ENCODE peak calls at places on chromosome 20, in four cellular contexts. One of them, this sample, is unnamed.
A peak's percentile ranks its signal among the peaks of the same experiment; 100 is the strongest.

GRCh38 chr20:38420232-38421085 is 14.7 kb downstream of the SNHG17 start:
- DNase-seq in AG04450: no peak
- DNase-seq in effector memory CD4-positive, alpha-beta T cell: no peak
- DNase-seq in adrenal gland: no peak
- DNase-seq in this sample: no peak

GRCh38 chr20:46837083-46837482 is 57.6 kb upstream of the EYA2 start:
- DNase-seq in AG04450: no peak
- DNase-seq in effector memory CD4-positive, alpha-beta T cell: no peak
- DNase-seq in adrenal gland: no peak
- DNase-seq in this sample: no peak

GRCh38 chr20:46351357-46352058 is 43.2 kb upstream of the CDH22 start:
- DNase-seq in AG04450: no peak
- DNase-seq in effector memory CD4-positive, alpha-beta T cell: no peak
- DNase-seq in adrenal gland: peak; percentile 44
- DNase-seq in this sample: no peak

GRCh38 chr20:46118481-46119020 is 437 bp downstream of the CD40 start:
- DNase-seq in AG04450: no peak
- DNase-seq in effector memory CD4-positive, alpha-beta T cell: no peak
- DNase-seq in adrenal gland: peak; percentile 25
- DNase-seq in this sample: no peak

GRCh38 chr20:25321262-25321831 is 69.3 kb downstream of the ABHD12 start:
- DNase-seq in AG04450: no peak
- DNase-seq in effector memory CD4-positive, alpha-beta T cell: no peak
- DNase-seq in adrenal gland: no peak
- DNase-seq in this sample: no peak

GRCh38 chr20:46992640-46993035 is 98.0 kb downstream of the EYA2 start:
- DNase-seq in AG04450: no peak
- DNase-seq in effector memory CD4-positive, alpha-beta T cell: no peak
- DNase-seq in adrenal gland: no peak
- DNase-seq in this sample: no peak

GRCh38 chr20:2946988-2947961 is 74.0 kb downstream of the PTPRA start:
- DNase-seq in AG04450: peak; percentile 15
- DNase-seq in effector memory CD4-positive, alpha-beta T cell: no peak
- DNase-seq in adrenal gland: no peak
- DNase-seq in this sample: peak; percentile 21

GRCh38 chr20:22389836-22390542 is 194.4 kb downstream of the FOXA2 start:
- DNase-seq in AG04450: no peak
- DNase-seq in effector memory CD4-positive, alpha-beta T cell: no peak
- DNase-seq in adrenal gland: no peak
- DNase-seq in this sample: no peak

GRCh38 chr20:16444056-16444777 is 129.0 kb downstream of the KIF16B start:
- DNase-seq in AG04450: no peak
- DNase-seq in effector memory CD4-positive, alpha-beta T cell: no peak
- DNase-seq in adrenal gland: peak; percentile 25
- DNase-seq in this sample: no peak

GRCh38 chr20:2089447-2089846 is 12.2 kb upstream of the STK35 start:
- DNase-seq in AG04450: no peak
- DNase-seq in effector memory CD4-positive, alpha-beta T cell: no peak
- DNase-seq in adrenal gland: no peak
- DNase-seq in this sample: no peak

GRCh38 chr20:47181056-47181862 is 175.2 kb downstream of the ZMYND8 start:
- DNase-seq in AG04450: peak; percentile 29
- DNase-seq in effector memory CD4-positive, alpha-beta T cell: no peak
- DNase-seq in adrenal gland: no peak
- DNase-seq in this sample: peak; percentile 23

GRCh38 chr20:34708621-34709043 is 4.5 kb downstream of the TP53INP2 start:
- DNase-seq in AG04450: no peak
- DNase-seq in effector memory CD4-positive, alpha-beta T cell: peak; percentile 15
- DNase-seq in adrenal gland: peak; percentile 54
- DNase-seq in this sample: no peak

GRCh38 chr20:38685271-38685670 is 39.0 kb upstream of the SLC32A1 start:
- DNase-seq in AG04450: no peak
- DNase-seq in effector memory CD4-positive, alpha-beta T cell: no peak
- DNase-seq in adrenal gland: no peak
- DNase-seq in this sample: no peak

GRCh38 chr20:1323256-1323655 is 5.7 kb downstream of the SDCBP2 start:
- DNase-seq in AG04450: no peak
- DNase-seq in effector memory CD4-positive, alpha-beta T cell: no peak
- DNase-seq in adrenal gland: no peak
- DNase-seq in this sample: no peak

GRCh38 chr20:47011984-47012383 is 117.3 kb downstream of the EYA2 start:
- DNase-seq in AG04450: no peak
- DNase-seq in effector memory CD4-positive, alpha-beta T cell: no peak
- DNase-seq in adrenal gland: no peak
- DNase-seq in this sample: no peak

GRCh38 chr20:46900826-46901225 is 6.2 kb downstream of the EYA2 start:
- DNase-seq in AG04450: no peak
- DNase-seq in effector memory CD4-positive, alpha-beta T cell: no peak
- DNase-seq in adrenal gland: no peak
- DNase-seq in this sample: no peak

GRCh38 chr20:46070215-46070910 is 19.4 kb downstream of the NCOA5 start:
- DNase-seq in AG04450: peak; percentile 41
- DNase-seq in effector memory CD4-positive, alpha-beta T cell: no peak
- DNase-seq in adrenal gland: no peak
- DNase-seq in this sample: no peak

GRCh38 chr20:37411408-37412306 is 65.7 kb downstream of the SRC start:
- DNase-seq in AG04450: no peak
- DNase-seq in effector memory CD4-positive, alpha-beta T cell: no peak
- DNase-seq in adrenal gland: no peak
- DNase-seq in this sample: no peak
- H3K4me3 ChIP-seq in AG04450: peak overlapping the region; percentile 63
- H3K4me3 ChIP-seq in effector memory CD4-positive, alpha-beta T cell: peak overlapping the region; percentile 30
- H3K4me3 ChIP-seq in adrenal gland: no peak overlapping the region
- H3K4me3 ChIP-seq in this sample: peak overlapping the region; percentile 38

GRCh38 chr20:59028812-59029211 is 3.3 kb downstream of the ATP5F1E start:
- DNase-seq in AG04450: no peak
- DNase-seq in effector memory CD4-positive, alpha-beta T cell: no peak
- DNase-seq in adrenal gland: no peak
- DNase-seq in this sample: no peak
- H3K4me3 ChIP-seq in AG04450: peak overlapping the region; percentile 38
- H3K4me3 ChIP-seq in effector memory CD4-positive, alpha-beta T cell: no peak overlapping the region
- H3K4me3 ChIP-seq in adrenal gland: no peak overlapping the region
- H3K4me3 ChIP-seq in this sample: peak overlapping the region; percentile 29

DNA sequence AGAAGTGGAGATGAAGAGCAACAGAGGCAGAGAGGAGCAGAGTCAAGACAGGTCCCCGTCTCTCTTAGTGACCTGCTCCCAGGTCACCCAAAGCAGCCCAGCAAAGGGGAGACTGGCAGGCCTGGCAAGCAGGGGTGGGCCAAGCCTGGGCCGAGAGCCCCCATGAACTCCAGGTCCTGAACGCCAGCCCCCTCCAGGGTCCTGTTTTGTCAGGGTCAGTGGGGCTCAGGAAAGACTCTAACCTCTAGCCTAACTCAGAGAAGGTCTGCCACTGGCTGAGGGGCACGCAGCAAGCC is 1.2 kb downstream of the NECAB3 start:
- DNase-seq in AG04450: no peak
- DNase-seq in effector memory CD4-positive, alpha-beta T cell: no peak
- DNase-seq in adrenal gland: no peak
- DNase-seq in this sample: no peak
- H3K4me3 ChIP-seq in AG04450: peak overlapping the region; percentile 69
- H3K4me3 ChIP-seq in effector memory CD4-positive, alpha-beta T cell: no peak overlapping the region
- H3K4me3 ChIP-seq in adrenal gland: no peak overlapping the region
- H3K4me3 ChIP-seq in this sample: peak overlapping the region; percentile 71

GRCh38 chr20:42749548-42749947 is 440.2 kb downstream of the PTPRT start:
- DNase-seq in AG04450: no peak
- DNase-seq in effector memory CD4-positive, alpha-beta T cell: no peak
- DNase-seq in adrenal gland: no peak
- DNase-seq in this sample: no peak
- H3K4me3 ChIP-seq in AG04450: no peak overlapping the region
- H3K4me3 ChIP-seq in effector memory CD4-positive, alpha-beta T cell: no peak overlapping the region
- H3K4me3 ChIP-seq in adrenal gland: no peak overlapping the region
- H3K4me3 ChIP-seq in this sample: no peak overlapping the region

DNA sequence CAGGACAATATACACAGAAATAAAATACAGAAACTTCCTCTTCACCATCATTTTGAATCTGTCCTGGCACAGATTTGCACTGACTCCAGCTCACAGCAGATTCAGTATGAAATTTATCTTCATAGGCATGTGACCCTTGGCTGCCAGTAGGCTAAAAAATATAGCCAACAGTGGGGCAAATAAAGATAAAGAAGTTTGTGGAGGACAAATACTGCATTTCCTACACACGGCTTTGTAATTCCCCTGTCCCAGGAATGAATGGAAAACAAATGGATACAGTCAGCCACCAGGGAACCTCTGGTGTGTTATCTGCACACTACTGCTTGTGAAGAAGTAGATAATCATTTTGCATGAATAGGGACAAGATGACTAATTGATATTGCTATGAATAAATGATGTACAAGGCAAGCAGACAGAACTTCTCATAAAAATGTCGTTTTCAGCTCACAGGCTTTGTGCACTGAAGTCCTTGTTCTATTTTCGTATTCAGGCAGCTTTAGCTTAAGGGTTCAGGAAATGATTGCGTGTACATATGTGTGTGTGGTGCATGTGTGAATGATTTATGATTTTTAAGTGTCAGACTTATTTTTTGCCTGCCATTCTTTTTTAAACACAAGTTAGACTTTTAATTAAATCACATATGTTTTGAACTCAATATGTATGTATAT is 543.7 kb upstream of the JAG1 start:
- DNase-seq in AG04450: no peak
- DNase-seq in effector memory CD4-positive, alpha-beta T cell: no peak
- DNase-seq in adrenal gland: no peak
- DNase-seq in this sample: no peak
- H3K4me3 ChIP-seq in AG04450: no peak overlapping the region
- H3K4me3 ChIP-seq in effector memory CD4-positive, alpha-beta T cell: no peak overlapping the region
- H3K4me3 ChIP-seq in adrenal gland: no peak overlapping the region
- H3K4me3 ChIP-seq in this sample: no peak overlapping the region

GRCh38 chr20:52217689-52218395 is 26.3 kb upstream of the ZFP64 start:
- DNase-seq in AG04450: no peak
- DNase-seq in effector memory CD4-positive, alpha-beta T cell: no peak
- DNase-seq in adrenal gland: no peak
- DNase-seq in this sample: no peak
- H3K4me3 ChIP-seq in AG04450: no peak overlapping the region
- H3K4me3 ChIP-seq in effector memory CD4-positive, alpha-beta T cell: no peak overlapping the region
- H3K4me3 ChIP-seq in adrenal gland: no peak overlapping the region
- H3K4me3 ChIP-seq in this sample: no peak overlapping the region

GRCh38 chr20:63537525-63538203 is 488 bp upstream of the PTK6 start:
- DNase-seq in AG04450: peak; percentile 81
- DNase-seq in effector memory CD4-positive, alpha-beta T cell: peak; percentile 91
- DNase-seq in adrenal gland: peak; percentile 78
- DNase-seq in this sample: peak; percentile 58
- H3K4me3 ChIP-seq in AG04450: peak overlapping the region; percentile 46
- H3K4me3 ChIP-seq in effector memory CD4-positive, alpha-beta T cell: peak overlapping the region; percentile 40
- H3K4me3 ChIP-seq in adrenal gland: no peak overlapping the region
- H3K4me3 ChIP-seq in this sample: peak overlapping the region; percentile 26

DNA sequence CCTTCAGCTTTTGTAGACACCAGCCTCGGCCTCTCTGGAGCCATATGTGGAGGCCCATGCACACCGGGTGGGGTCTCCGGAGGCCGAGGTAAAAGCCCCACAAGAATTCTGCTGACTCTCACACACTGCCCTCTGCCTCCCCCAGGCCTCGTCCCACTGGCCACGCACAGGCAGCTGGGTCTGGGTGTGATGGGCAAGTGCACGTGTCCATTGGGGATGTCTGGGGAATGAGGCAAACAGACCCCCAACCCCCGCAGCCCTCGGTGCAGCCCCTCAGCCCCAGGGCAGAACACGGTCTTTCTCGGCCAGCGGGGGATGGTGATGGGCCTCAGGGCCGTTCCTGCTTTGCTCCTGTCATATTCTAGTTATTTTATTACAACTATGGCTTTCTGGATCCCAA is 44.0 kb upstream of the GATA5 start:
- DNase-seq in AG04450: no peak
- DNase-seq in effector memory CD4-positive, alpha-beta T cell: no peak
- DNase-seq in adrenal gland: no peak
- DNase-seq in this sample: no peak
- H3K4me3 ChIP-seq in AG04450: no peak overlapping the region
- H3K4me3 ChIP-seq in effector memory CD4-positive, alpha-beta T cell: no peak overlapping the region
- H3K4me3 ChIP-seq in adrenal gland: no peak overlapping the region
- H3K4me3 ChIP-seq in this sample: no peak overlapping the region

GRCh38 chr20:49319204-49319809 is 41.5 kb upstream of the ZNFX1 start:
- DNase-seq in AG04450: no peak
- DNase-seq in effector memory CD4-positive, alpha-beta T cell: no peak
- DNase-seq in adrenal gland: no peak
- DNase-seq in this sample: no peak

GRCh38 chr20:49318091-49318429 is 40.2 kb upstream of the ZNFX1 start:
- DNase-seq in AG04450: no peak
- DNase-seq in effector memory CD4-positive, alpha-beta T cell: no peak
- DNase-seq in adrenal gland: no peak
- DNase-seq in this sample: no peak

GRCh38 chr20:49316704-49317103 is 38.8 kb upstream of the ZNFX1 start:
- DNase-seq in AG04450: no peak
- DNase-seq in effector memory CD4-positive, alpha-beta T cell: no peak
- DNase-seq in adrenal gland: no peak
- DNase-seq in this sample: no peak

GRCh38 chr20:49320460-49320859 is 42.6 kb upstream of the ZNFX1 start:
- DNase-seq in AG04450: no peak
- DNase-seq in effector memory CD4-positive, alpha-beta T cell: no peak
- DNase-seq in adrenal gland: no peak
- DNase-seq in this sample: no peak

GRCh38 chr20:49318430-49319203 is 40.8 kb upstream of the ZNFX1 start:
- DNase-seq in AG04450: no peak
- DNase-seq in effector memory CD4-positive, alpha-beta T cell: no peak
- DNase-seq in adrenal gland: no peak
- DNase-seq in this sample: no peak
- H3K4me3 ChIP-seq in AG04450: no peak overlapping the region
- H3K4me3 ChIP-seq in effector memory CD4-positive, alpha-beta T cell: peak overlapping the region; percentile 48
- H3K4me3 ChIP-seq in adrenal gland: no peak overlapping the region
- H3K4me3 ChIP-seq in this sample: peak overlapping the region; percentile 15